ENCODE peak calls at places on chromosome 1, in seven cellular contexts. K, T, J, F, N, O and I are unnamed samples.

GRCh38 chr1:216044538-216044937 is 378.7 kb downstream of the USH2A start:
- DNase-seq in F (no peak), N (no peak), J (no peak), T (no peak), O (no peak), K (no peak), I (no peak)

GRCh38 chr1:88731475-88731874 is 47.4 kb downstream of the PKN2 start:
- DNase-seq in O (peak), T (no peak), F (peak), J (no peak), N (no peak), K (peak), I (no peak)

GRCh38 chr1:103783944-103784377 is 34.3 kb downstream of the AMY1C start:
- DNase-seq in O (no peak), N (no peak), K (no peak), J (no peak), T (no peak), F (no peak), I (no peak)

GRCh38 chr1:219797009-219797408 is 131.3 kb downstream of the SLC30A10 start:
- DNase-seq in O (no peak), F (no peak), T (no peak), K (no peak), N (no peak), J (no peak), I (no peak)

GRCh38 chr1:77281491-77282186 is at the start of gene AK5:
- DNase-seq in K (peak), J (peak), T (no peak), N (peak), O (peak), F (peak), I (peak)

GRCh38 chr1:214662386-214662785 is 59.4 kb downstream of the CENPF start:
- DNase-seq in N (no peak), T (no peak), F (no peak), K (no peak), J (no peak), O (no peak), I (no peak)

GRCh38 chr1:223230161-223230881 is 87.3 kb upstream of the TLR5 start:
- DNase-seq in T (no peak), K (peak), N (no peak), J (no peak), F (no peak), O (peak), I (no peak)

GRCh38 chr1:207910678-207911354 is at the start of gene CD34:
- DNase-seq in T (peak), K (no peak), F (peak), N (peak), O (peak), J (peak), I (peak)

DNA sequence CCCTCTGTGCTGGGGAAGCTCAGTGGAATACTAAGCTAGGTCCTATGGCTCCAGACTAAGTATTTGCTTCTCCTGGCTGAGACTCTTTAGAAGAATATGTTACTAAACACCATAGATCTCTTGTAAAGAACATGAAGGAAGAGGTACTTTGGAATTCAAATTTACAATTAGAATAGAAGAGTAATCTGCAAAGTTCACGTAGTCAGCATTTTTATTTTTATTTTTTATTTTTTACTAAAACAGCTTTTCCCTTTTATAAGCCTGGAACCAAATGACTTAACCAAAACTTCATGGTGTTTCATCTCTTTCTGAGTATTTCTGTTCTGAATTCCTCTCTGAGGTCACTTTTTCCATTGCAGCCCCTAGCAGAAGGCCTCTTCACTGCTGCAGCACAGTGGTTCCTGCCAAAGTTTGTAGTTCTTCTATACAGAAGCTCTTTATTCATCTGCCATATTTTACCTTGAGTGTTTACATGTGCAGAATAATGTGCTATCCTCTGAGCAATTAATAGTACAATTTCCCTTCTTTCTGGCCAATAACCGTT is 27.1 kb downstream of the TSEN15 start:
- DNase-seq in K (no peak), N (no peak), O (peak), F (no peak), J (no peak), T (no peak), I (no peak)
- TF ChIP-seq CTCF in K (no peak), N (no peak), O (no peak), F (no peak), J (no peak), T (no peak), I (no peak)

DNA sequence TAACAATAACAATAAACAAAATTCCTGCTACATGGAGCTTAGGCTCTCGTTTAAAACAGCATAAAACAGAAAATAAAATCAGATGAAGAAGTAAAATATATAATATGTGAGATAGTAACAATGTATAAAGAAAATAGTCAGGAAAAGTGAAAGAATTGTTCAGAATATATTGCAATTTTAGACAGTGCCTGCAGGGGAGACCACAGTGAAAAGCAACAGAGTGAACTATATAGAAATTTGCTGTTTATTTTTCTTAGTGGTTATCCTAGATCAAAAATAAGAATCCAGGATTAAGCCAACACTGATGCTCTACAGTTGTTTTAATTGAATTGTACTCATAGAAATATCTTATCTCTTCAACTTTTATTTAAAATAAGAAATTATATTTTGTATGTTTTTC is 1639.0 kb upstream of the B3GALT2 start:
- DNase-seq in N (no peak), O (no peak), J (no peak), K (no peak), F (no peak), T (no peak), I (no peak)
- TF ChIP-seq CTCF in N (peak), O (no peak), J (no peak), K (no peak), F (no peak), T (peak), I (peak)

DNA sequence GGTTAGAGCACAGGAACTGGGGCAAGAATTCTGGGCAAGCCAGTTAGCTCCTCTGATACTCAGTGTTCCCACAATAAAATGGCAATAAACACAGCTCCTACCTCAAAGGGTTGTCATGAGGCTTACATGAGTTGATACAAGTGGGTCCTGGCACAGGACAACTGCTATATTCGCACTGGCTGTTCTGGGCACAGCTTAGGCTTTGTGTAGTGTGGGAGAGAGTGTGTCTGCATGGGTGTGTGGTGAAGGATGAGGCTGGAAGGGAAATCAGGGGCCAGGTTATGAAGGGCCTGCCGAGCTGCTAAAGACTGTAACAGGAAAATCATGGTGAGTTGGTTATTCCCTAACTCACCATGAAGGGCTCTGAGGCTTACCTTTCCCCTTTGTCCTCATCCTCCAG is 18.7 kb downstream of the ETV3 start:
- DNase-seq in K (no peak), J (no peak), F (no peak), T (no peak), O (no peak), N (no peak), I (no peak)
- TF ChIP-seq CTCF in K (no peak), J (no peak), F (no peak), T (no peak), O (no peak), N (no peak), I (no peak)

GRCh38 chr1:53210352-53210751 is 10.1 kb downstream of the CZIB start:
- DNase-seq in O (no peak), F (peak), N (no peak), T (no peak), K (no peak), J (no peak), I (no peak)

GRCh38 chr1:53207726-53208125 is 11.1 kb downstream of the CPT2 start:
- DNase-seq in K (no peak), T (no peak), J (no peak), O (peak), F (no peak), N (no peak), I (no peak)

GRCh38 chr1:53206735-53207379 is 10.2 kb downstream of the CPT2 start:
- DNase-seq in K (no peak), J (no peak), T (no peak), N (no peak), O (no peak), F (no peak), I (no peak)

GRCh38 chr1:53214541-53214940 is 5.9 kb downstream of the CZIB start:
- DNase-seq in O (no peak), J (no peak), K (no peak), N (no peak), T (no peak), F (no peak), I (no peak)

GRCh38 chr1:53210954-53211353 is 9.5 kb downstream of the CZIB start:
- DNase-seq in J (no peak), K (no peak), T (no peak), N (no peak), F (no peak), O (no peak), I (no peak)
- TF ChIP-seq CTCF in J (no peak), K (no peak), T (no peak), N (no peak), F (no peak), O (no peak), I (no peak)

GRCh38 chr1:210416049-210416448 is 87.3 kb downstream of the HHAT start:
- DNase-seq in K (no peak), F (no peak), O (no peak), N (no peak), T (no peak), J (no peak), I (no peak)
- TF ChIP-seq CTCF in K (no peak), F (no peak), O (no peak), N (no peak), T (peak), J (no peak), I (no peak)

GRCh38 chr1:23799570-23800395 is 771 bp downstream of the GALE start:
- DNase-seq in J (peak), O (peak), N (no peak), T (peak), K (peak), F (peak), I (peak)

GRCh38 chr1:23797478-23798448 is 2.8 kb downstream of the GALE start:
- DNase-seq in N (no peak), K (no peak), O (no peak), T (no peak), F (peak), J (no peak), I (no peak)

GRCh38 chr1:23800396-23801337 is at the start of gene GALE:
- DNase-seq in K (peak), N (peak), J (peak), T (peak), O (peak), F (peak), I (peak)

GRCh38 chr1:23799255-23799569 is 1.3 kb downstream of the GALE start:
- DNase-seq in J (no peak), N (no peak), O (no peak), K (no peak), F (no peak), T (no peak), I (no peak)

DNA sequence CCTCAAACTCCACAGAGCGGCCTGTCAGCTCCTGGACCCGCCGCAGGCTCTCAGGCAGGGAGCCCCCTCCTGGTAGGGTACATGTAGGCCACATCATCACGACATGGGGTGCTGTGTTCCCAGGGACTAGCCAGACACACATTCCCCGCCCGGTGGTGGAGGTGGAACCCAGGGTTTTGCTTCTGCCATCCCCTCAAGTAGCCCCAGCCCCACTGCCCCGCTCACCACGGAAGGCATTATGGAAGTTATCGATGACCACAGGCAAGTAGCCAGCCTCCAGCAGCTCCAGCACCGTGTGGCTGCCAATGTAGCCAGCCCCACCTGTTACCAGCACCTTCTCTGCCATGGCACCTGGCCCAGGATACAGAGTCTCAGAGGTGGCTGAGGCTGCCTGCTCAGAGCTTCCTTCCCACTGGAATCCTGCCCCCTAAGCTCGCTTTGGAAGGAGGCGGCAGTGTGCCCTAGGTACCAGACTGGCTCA is 1.9 kb downstream of the GALE start:
- DNase-seq in T (peak), O (no peak), J (no peak), K (no peak), N (no peak), F (peak), I (no peak)
- TF ChIP-seq CTCF in T (peak), O (peak), J (no peak), K (peak), N (peak), F (no peak), I (no peak)